ENCODE peak calls at places on chromosomes 11 and 22, in four cellular contexts. O is stimulated activated CD4-positive, alpha-beta T cell treated with anti-CD3 and anti-CD28 coated beads, Interleukin-2, amount 100 ng/mL, for 48 hours; T is LHCN-M2; J is D341Med. H is an unnamed sample.

GRCh38 chr22:42286205-42286604 is 15.8 kb upstream of the TCF20 start:
- DNase-seq in O (no peak), T (no peak), J (no peak), H (no peak)

GRCh38 chr11:128664286-128664685 is 29.6 kb upstream of the FLI1 start:
- DNase-seq in O (no peak), T (no peak), J (peak), H (no peak)

GRCh38 chr11:45237666-45238348 is 48.3 kb downstream of the SYT13 start:
- DNase-seq in O (no peak), T (no peak), J (no peak), H (no peak)

GRCh38 chr22:19346677-19347265 is 55.3 kb upstream of the CLTCL1 start:
- DNase-seq in O (no peak), T (no peak), J (peak), H (no peak)

GRCh38 chr11:706439-706956 is 467 bp downstream of the EPS8L2 start:
- DNase-seq in O (no peak), T (peak), J (no peak), H (peak)

GRCh38 chr11:129803533-129803932 is 12.1 kb upstream of the TMEM45B start:
- DNase-seq in O (no peak), T (no peak), J (no peak), H (no peak)

GRCh38 chr11:69364901-69365300 is 70.9 kb downstream of the MYEOV start:
- DNase-seq in O (no peak), T (no peak), J (no peak), H (no peak)

GRCh38 chr22:35380537-35381423 is at the start of gene HMOX1:
- DNase-seq in O (peak), T (peak), J (no peak), H (peak)